ENCODE peak calls at places on chromosomes 6 and 20, in five cellular contexts. T, V, S, F and P are unnamed samples.

GRCh38 chr6:5472583-5472982 is 211.3 kb downstream of the FARS2 start:
- DNase-seq in T (no peak), V (no peak), S (no peak), F (no peak), P (no peak)

GRCh38 chr6:7261030-7261841 is 51.8 kb downstream of the SSR1 start:
- DNase-seq in T (peak; percentile 18), V (peak; percentile 88), S (peak; percentile 99), F (peak; percentile 72), P (peak; percentile 92)

GRCh38 chr6:166757226-166758135 is 130.4 kb upstream of the RPS6KA2 start:
- DNase-seq in T (no peak), V (no peak), S (peak; percentile 49), F (peak; percentile 33), P (no peak)

GRCh38 chr20:62197321-62197720 is 14.5 kb downstream of the MTG2 start:
- DNase-seq in T (no peak), V (no peak), S (no peak), F (no peak), P (peak; percentile 2)

GRCh38 chr20:23350855-23351838 is 556 bp downstream of the NXT1 start:
- DNase-seq in T (peak; percentile 64), V (peak; percentile 82), S (peak; percentile 81), F (peak; percentile 56), P (peak; percentile 69)

GRCh38 chr6:150068173-150068785 is 642 bp downstream of the ULBP3 start:
- DNase-seq in T (no peak), V (peak; percentile 54), S (no peak), F (no peak), P (no peak)

GRCh38 chr6:72616406-72617015 is 5.4 kb upstream of the KCNQ5 start:
- DNase-seq in T (no peak), V (no peak), S (peak; percentile 14), F (no peak), P (no peak)

GRCh38 chr6:43221046-43221773 is 8.1 kb downstream of the DNPH1 start:
- DNase-seq in T (no peak), V (peak; percentile 46), S (no peak), F (peak; percentile 4), P (no peak)

GRCh38 chr6:118537579-118537978 is 10.5 kb upstream of the PLN start:
- DNase-seq in T (no peak), V (no peak), S (no peak), F (peak; percentile 85), P (no peak)

GRCh38 chr6:26193467-26194328 is 106.5 kb downstream of the HFE start:
- DNase-seq in T (no peak), V (no peak), S (no peak), F (no peak), P (no peak)

GRCh38 chr6:154766993-154767392 is 33.8 kb downstream of the SCAF8 start:
- DNase-seq in T (no peak), V (no peak), S (no peak), F (peak; percentile 18), P (no peak)

GRCh38 chr20:36483205-36483918 is 58.0 kb upstream of the MYL9 start:
- DNase-seq in T (no peak), V (no peak), S (no peak), F (no peak), P (no peak)

GRCh38 chr20:36542019-36542488 is 735 bp downstream of the MYL9 start:
- DNase-seq in T (no peak), V (no peak), S (peak; percentile 83), F (no peak), P (peak; percentile 58)

GRCh38 chr6:48109902-48110301 is 1.1 kb downstream of the PTCHD4 start:
- DNase-seq in T (no peak), V (no peak), S (no peak), F (peak; percentile 11), P (no peak)

GRCh38 chr20:63624486-63624885 is 2.4 kb downstream of the GMEB2 start:
- DNase-seq in T (no peak), V (no peak), S (peak; percentile 55), F (no peak), P (peak; percentile 23)

GRCh38 chr6:3280866-3281465 is 22.2 kb downstream of the PSMG4 start:
- DNase-seq in T (no peak), V (no peak), S (no peak), F (peak; percentile 40), P (peak; percentile 36)

GRCh38 chr6:112086744-112087135 is 542 bp downstream of the TUBE1 start:
- DNase-seq in T (peak; percentile 5), V (no peak), S (peak; percentile 63), F (peak; percentile 46), P (no peak)

GRCh38 chr6:35603326-35604202 is 85.2 kb downstream of the FKBP5 start:
- DNase-seq in T (no peak), V (no peak), S (no peak), F (no peak), P (peak; percentile 24)

GRCh38 chr6:63188828-63189227 is 22.4 kb upstream of the FKBP1C start:
- DNase-seq in T (no peak), V (no peak), S (no peak), F (no peak), P (no peak)

GRCh38 chr6:88573971-88574370 is 389.4 kb downstream of the RNGTT start:
- DNase-seq in T (no peak), V (no peak), S (no peak), F (no peak), P (no peak)

GRCh38 chr6:77626431-77626830 is 26.4 kb upstream of the MEI4 start:
- DNase-seq in T (no peak), V (no peak), S (no peak), F (peak; percentile 39), P (no peak)